ENCODE peak calls at places on chromosomes 13 and 19, in ten cellular contexts. One of them, this sample, is unnamed.

GRCh38 chr13:27793377-27794074 is 1.2 kb downstream of the GSX1 start:
- DNase-seq in effector CD4-positive, alpha-beta T cell: no peak
- DNase-seq in amniotic epithelial cell: no peak
- DNase-seq in EL: no peak
- DNase-seq in lung microvascular endothelial cell: no peak
- DNase-seq in BE2C: no peak
- DNase-seq in NCI-H345: no peak
- DNase-seq in AG08395: no peak
- DNase-seq in HEK293T: no peak
- DNase-seq in neuronal stem cell: no peak
- DNase-seq in this sample: no peak

GRCh38 chr13:100300708-100301107 is 211.8 kb downstream of the PCCA start:
- DNase-seq in AG08395: no peak
- DNase-seq in BE2C: peak
- DNase-seq in lung microvascular endothelial cell: no peak
- DNase-seq in NCI-H345: no peak
- DNase-seq in effector CD4-positive, alpha-beta T cell: no peak
- DNase-seq in HEK293T: no peak
- DNase-seq in amniotic epithelial cell: no peak
- DNase-seq in EL: no peak
- DNase-seq in neuronal stem cell: no peak
- DNase-seq in this sample: no peak

GRCh38 chr13:112356190-112356589 is 20.0 kb upstream of the SPACA7 start:
- DNase-seq in amniotic epithelial cell: no peak
- DNase-seq in neuronal stem cell: no peak
- DNase-seq in effector CD4-positive, alpha-beta T cell: no peak
- DNase-seq in AG08395: no peak
- DNase-seq in HEK293T: no peak
- DNase-seq in EL: no peak
- DNase-seq in BE2C: no peak
- DNase-seq in NCI-H345: no peak
- DNase-seq in lung microvascular endothelial cell: no peak
- DNase-seq in this sample: no peak

GRCh38 chr13:41049480-41049879 is 11.8 kb upstream of the WBP4 start:
- DNase-seq in NCI-H345: no peak
- DNase-seq in lung microvascular endothelial cell: no peak
- DNase-seq in EL: no peak
- DNase-seq in HEK293T: no peak
- DNase-seq in neuronal stem cell: no peak
- DNase-seq in AG08395: no peak
- DNase-seq in amniotic epithelial cell: no peak
- DNase-seq in BE2C: no peak
- DNase-seq in effector CD4-positive, alpha-beta T cell: no peak
- DNase-seq in this sample: no peak

GRCh38 chr19:49073514-49074378 is 1.2 kb upstream of the KCNA7 start:
- DNase-seq in BE2C: peak
- DNase-seq in effector CD4-positive, alpha-beta T cell: no peak
- DNase-seq in NCI-H345: no peak
- DNase-seq in HEK293T: peak
- DNase-seq in AG08395: no peak
- DNase-seq in amniotic epithelial cell: no peak
- DNase-seq in EL: peak
- DNase-seq in neuronal stem cell: no peak
- DNase-seq in lung microvascular endothelial cell: no peak
- DNase-seq in this sample: peak

GRCh38 chr13:113083402-113084061 is 22.1 kb upstream of the F7 start:
- DNase-seq in NCI-H345: peak
- DNase-seq in amniotic epithelial cell: no peak
- DNase-seq in AG08395: no peak
- DNase-seq in EL: no peak
- DNase-seq in neuronal stem cell: no peak
- DNase-seq in BE2C: peak
- DNase-seq in effector CD4-positive, alpha-beta T cell: no peak
- DNase-seq in lung microvascular endothelial cell: no peak
- DNase-seq in HEK293T: no peak
- DNase-seq in this sample: peak

GRCh38 chr19:39516270-39516669 is 1.3 kb downstream of the SELENOV start:
- DNase-seq in BE2C: no peak
- DNase-seq in amniotic epithelial cell: no peak
- DNase-seq in AG08395: no peak
- DNase-seq in HEK293T: no peak
- DNase-seq in neuronal stem cell: no peak
- DNase-seq in NCI-H345: no peak
- DNase-seq in EL: no peak
- DNase-seq in effector CD4-positive, alpha-beta T cell: no peak
- DNase-seq in lung microvascular endothelial cell: no peak
- DNase-seq in this sample: no peak

GRCh38 chr13:97067342-97067895 is 73.1 kb upstream of the OXGR1 start:
- DNase-seq in EL: peak
- DNase-seq in NCI-H345: no peak
- DNase-seq in neuronal stem cell: no peak
- DNase-seq in lung microvascular endothelial cell: peak
- DNase-seq in effector CD4-positive, alpha-beta T cell: no peak
- DNase-seq in amniotic epithelial cell: peak
- DNase-seq in AG08395: no peak
- DNase-seq in BE2C: no peak
- DNase-seq in HEK293T: no peak
- DNase-seq in this sample: no peak

GRCh38 chr13:112880221-112880641 is 88.8 kb upstream of the MCF2L start:
- DNase-seq in EL: no peak
- DNase-seq in neuronal stem cell: no peak
- DNase-seq in amniotic epithelial cell: no peak
- DNase-seq in lung microvascular endothelial cell: no peak
- DNase-seq in effector CD4-positive, alpha-beta T cell: no peak
- DNase-seq in BE2C: no peak
- DNase-seq in HEK293T: no peak
- DNase-seq in NCI-H345: no peak
- DNase-seq in AG08395: no peak
- DNase-seq in this sample: no peak

GRCh38 chr19:7926021-7926726 is at the start of gene CTXN1:
- DNase-seq in BE2C: peak
- DNase-seq in NCI-H345: peak
- DNase-seq in HEK293T: peak
- DNase-seq in effector CD4-positive, alpha-beta T cell: peak
- DNase-seq in EL: peak
- DNase-seq in amniotic epithelial cell: peak
- DNase-seq in neuronal stem cell: peak
- DNase-seq in lung microvascular endothelial cell: peak
- DNase-seq in AG08395: peak
- DNase-seq in this sample: peak

GRCh38 chr13:40667622-40667978 is 1.2 kb upstream of the FOXO1 start:
- DNase-seq in neuronal stem cell: no peak
- DNase-seq in effector CD4-positive, alpha-beta T cell: no peak
- DNase-seq in AG08395: no peak
- DNase-seq in lung microvascular endothelial cell: no peak
- DNase-seq in HEK293T: no peak
- DNase-seq in amniotic epithelial cell: no peak
- DNase-seq in NCI-H345: no peak
- DNase-seq in EL: no peak
- DNase-seq in BE2C: no peak
- DNase-seq in this sample: no peak

GRCh38 chr19:48506138-48506733 is 5.4 kb downstream of the LMTK3 start:
- DNase-seq in neuronal stem cell: no peak
- DNase-seq in amniotic epithelial cell: peak
- DNase-seq in EL: peak
- DNase-seq in NCI-H345: peak
- DNase-seq in HEK293T: no peak
- DNase-seq in effector CD4-positive, alpha-beta T cell: no peak
- DNase-seq in BE2C: no peak
- DNase-seq in lung microvascular endothelial cell: peak
- DNase-seq in AG08395: peak
- DNase-seq in this sample: peak

GRCh38 chr13:30618938-30619289 is 1.2 kb downstream of the USPL1 start:
- DNase-seq in EL: no peak
- DNase-seq in neuronal stem cell: no peak
- DNase-seq in NCI-H345: no peak
- DNase-seq in amniotic epithelial cell: no peak
- DNase-seq in HEK293T: no peak
- DNase-seq in BE2C: no peak
- DNase-seq in lung microvascular endothelial cell: no peak
- DNase-seq in AG08395: no peak
- DNase-seq in effector CD4-positive, alpha-beta T cell: no peak
- DNase-seq in this sample: no peak

GRCh38 chr13:97117388-97117910 is 104.7 kb upstream of the MBNL2 start:
- DNase-seq in EL: no peak
- DNase-seq in AG08395: no peak
- DNase-seq in lung microvascular endothelial cell: no peak
- DNase-seq in neuronal stem cell: no peak
- DNase-seq in BE2C: no peak
- DNase-seq in HEK293T: no peak
- DNase-seq in amniotic epithelial cell: no peak
- DNase-seq in NCI-H345: no peak
- DNase-seq in effector CD4-positive, alpha-beta T cell: no peak
- DNase-seq in this sample: no peak

GRCh38 chr19:13463296-13463695 is 43.0 kb downstream of the CACNA1A start:
- DNase-seq in AG08395: peak
- DNase-seq in neuronal stem cell: peak
- DNase-seq in effector CD4-positive, alpha-beta T cell: no peak
- DNase-seq in EL: peak
- DNase-seq in NCI-H345: no peak
- DNase-seq in lung microvascular endothelial cell: peak
- DNase-seq in HEK293T: peak
- DNase-seq in amniotic epithelial cell: no peak
- DNase-seq in BE2C: no peak
- DNase-seq in this sample: peak

GRCh38 chr19:49949735-49950589 is 11.0 kb downstream of the SIGLEC11 start:
- DNase-seq in HEK293T: no peak
- DNase-seq in amniotic epithelial cell: no peak
- DNase-seq in NCI-H345: no peak
- DNase-seq in BE2C: no peak
- DNase-seq in neuronal stem cell: no peak
- DNase-seq in EL: no peak
- DNase-seq in effector CD4-positive, alpha-beta T cell: no peak
- DNase-seq in lung microvascular endothelial cell: no peak
- DNase-seq in AG08395: no peak
- DNase-seq in this sample: no peak

GRCh38 chr13:95128045-95128643 is 173.1 kb downstream of the ABCC4 start:
- DNase-seq in amniotic epithelial cell: no peak
- DNase-seq in NCI-H345: peak
- DNase-seq in neuronal stem cell: no peak
- DNase-seq in EL: no peak
- DNase-seq in BE2C: no peak
- DNase-seq in effector CD4-positive, alpha-beta T cell: no peak
- DNase-seq in AG08395: no peak
- DNase-seq in HEK293T: no peak
- DNase-seq in lung microvascular endothelial cell: peak
- DNase-seq in this sample: no peak

GRCh38 chr13:22665531-22665930 is 515.2 kb upstream of the SGCG start:
- DNase-seq in amniotic epithelial cell: no peak
- DNase-seq in AG08395: no peak
- DNase-seq in BE2C: no peak
- DNase-seq in neuronal stem cell: no peak
- DNase-seq in NCI-H345: peak
- DNase-seq in effector CD4-positive, alpha-beta T cell: no peak
- DNase-seq in lung microvascular endothelial cell: no peak
- DNase-seq in EL: no peak
- DNase-seq in HEK293T: no peak
- DNase-seq in this sample: no peak

GRCh38 chr19:44072543-44073401 is 813 bp downstream of the ZNF284 start:
- DNase-seq in amniotic epithelial cell: no peak
- DNase-seq in BE2C: no peak
- DNase-seq in HEK293T: no peak
- DNase-seq in AG08395: peak
- DNase-seq in NCI-H345: no peak
- DNase-seq in neuronal stem cell: no peak
- DNase-seq in lung microvascular endothelial cell: peak
- DNase-seq in EL: peak
- DNase-seq in effector CD4-positive, alpha-beta T cell: no peak
- DNase-seq in this sample: peak

GRCh38 chr13:48542581-48543341 is 9.9 kb upstream of the RCBTB2 start:
- DNase-seq in NCI-H345: peak
- DNase-seq in effector CD4-positive, alpha-beta T cell: no peak
- DNase-seq in lung microvascular endothelial cell: peak
- DNase-seq in EL: no peak
- DNase-seq in amniotic epithelial cell: no peak
- DNase-seq in BE2C: peak
- DNase-seq in AG08395: no peak
- DNase-seq in HEK293T: no peak
- DNase-seq in neuronal stem cell: peak
- DNase-seq in this sample: no peak

GRCh38 chr13:110130431-110130830 is 176.5 kb downstream of the COL4A1 start:
- DNase-seq in effector CD4-positive, alpha-beta T cell: no peak
- DNase-seq in EL: no peak
- DNase-seq in NCI-H345: peak
- DNase-seq in lung microvascular endothelial cell: no peak
- DNase-seq in BE2C: no peak
- DNase-seq in HEK293T: no peak
- DNase-seq in amniotic epithelial cell: no peak
- DNase-seq in neuronal stem cell: no peak
- DNase-seq in AG08395: no peak
- DNase-seq in this sample: no peak

GRCh38 chr19:58319241-58319640 is 7.6 kb upstream of the ZSCAN22 start:
- DNase-seq in neuronal stem cell: no peak
- DNase-seq in effector CD4-positive, alpha-beta T cell: no peak
- DNase-seq in BE2C: no peak
- DNase-seq in AG08395: no peak
- DNase-seq in NCI-H345: no peak
- DNase-seq in lung microvascular endothelial cell: no peak
- DNase-seq in HEK293T: no peak
- DNase-seq in amniotic epithelial cell: no peak
- DNase-seq in EL: no peak
- DNase-seq in this sample: no peak

GRCh38 chr13:46043647-46044046 is 8.9 kb downstream of the ZC3H13 start:
- DNase-seq in BE2C: no peak
- DNase-seq in neuronal stem cell: no peak
- DNase-seq in EL: no peak
- DNase-seq in NCI-H345: no peak
- DNase-seq in AG08395: no peak
- DNase-seq in effector CD4-positive, alpha-beta T cell: no peak
- DNase-seq in HEK293T: no peak
- DNase-seq in amniotic epithelial cell: no peak
- DNase-seq in lung microvascular endothelial cell: no peak
- DNase-seq in this sample: no peak

GRCh38 chr13:45219938-45220375 is 19.1 kb upstream of the KCTD4 start:
- DNase-seq in HEK293T: no peak
- DNase-seq in neuronal stem cell: no peak
- DNase-seq in effector CD4-positive, alpha-beta T cell: no peak
- DNase-seq in amniotic epithelial cell: no peak
- DNase-seq in BE2C: no peak
- DNase-seq in AG08395: peak
- DNase-seq in NCI-H345: no peak
- DNase-seq in lung microvascular endothelial cell: peak
- DNase-seq in EL: peak
- DNase-seq in this sample: no peak

GRCh38 chr19:6489278-6490061 is 7.9 kb upstream of the DENND1C start:
- DNase-seq in amniotic epithelial cell: no peak
- DNase-seq in HEK293T: no peak
- DNase-seq in effector CD4-positive, alpha-beta T cell: no peak
- DNase-seq in BE2C: no peak
- DNase-seq in NCI-H345: no peak
- DNase-seq in EL: no peak
- DNase-seq in neuronal stem cell: no peak
- DNase-seq in lung microvascular endothelial cell: no peak
- DNase-seq in AG08395: no peak
- DNase-seq in this sample: no peak

GRCh38 chr19:39212377-39212742 is 8.3 kb upstream of the SYCN start:
- DNase-seq in effector CD4-positive, alpha-beta T cell: peak
- DNase-seq in amniotic epithelial cell: peak
- DNase-seq in HEK293T: peak
- DNase-seq in neuronal stem cell: no peak
- DNase-seq in AG08395: no peak
- DNase-seq in BE2C: no peak
- DNase-seq in lung microvascular endothelial cell: peak
- DNase-seq in NCI-H345: peak
- DNase-seq in EL: peak
- DNase-seq in this sample: peak

GRCh38 chr19:53870485-53870844 is 2.8 kb downstream of the MYADM start:
- DNase-seq in lung microvascular endothelial cell: no peak
- DNase-seq in NCI-H345: no peak
- DNase-seq in effector CD4-positive, alpha-beta T cell: no peak
- DNase-seq in BE2C: no peak
- DNase-seq in amniotic epithelial cell: peak
- DNase-seq in AG08395: peak
- DNase-seq in HEK293T: no peak
- DNase-seq in EL: no peak
- DNase-seq in neuronal stem cell: no peak
- DNase-seq in this sample: no peak

GRCh38 chr19:1580382-1580781 is 12.3 kb upstream of the MEX3D start:
- DNase-seq in BE2C: no peak
- DNase-seq in HEK293T: no peak
- DNase-seq in neuronal stem cell: no peak
- DNase-seq in effector CD4-positive, alpha-beta T cell: no peak
- DNase-seq in lung microvascular endothelial cell: no peak
- DNase-seq in NCI-H345: no peak
- DNase-seq in AG08395: no peak
- DNase-seq in EL: no peak
- DNase-seq in amniotic epithelial cell: no peak
- DNase-seq in this sample: no peak

This sample was measured in K562.